ENCODE peak calls at places on chromosomes 6 and 20, in seven cellular contexts. One of them, this sample, is unnamed.

GRCh38 chr6:113347420-113347819 is 509.7 kb upstream of the MARCKS start:
- DNase-seq in GM23338: no peak
- DNase-seq in EH: peak; percentile 76
- DNase-seq in C1 segment of cervical spinal cord: no peak
- DNase-seq in CD8-positive, alpha-beta memory T cell: no peak
- DNase-seq in IMR-90: peak; percentile 87
- DNase-seq in stimulated activated CD4-positive, alpha-beta T cell treated with anti-CD3 and anti-CD28 coated beads, TNF-alpha, amount 100 ng/mL, for 24 hours: no peak
- DNase-seq in this sample: no peak

GRCh38 chr6:89299451-89299850 is 15.6 kb downstream of the GABRR2 start:
- DNase-seq in GM23338: peak; percentile 62
- DNase-seq in EH: peak; percentile 20
- DNase-seq in C1 segment of cervical spinal cord: no peak
- DNase-seq in CD8-positive, alpha-beta memory T cell: no peak
- DNase-seq in IMR-90: peak; percentile 24
- DNase-seq in stimulated activated CD4-positive, alpha-beta T cell treated with anti-CD3 and anti-CD28 coated beads, TNF-alpha, amount 100 ng/mL, for 24 hours: no peak
- DNase-seq in this sample: no peak

GRCh38 chr6:156876302-156876701 is 99.1 kb downstream of the ARID1B start:
- DNase-seq in GM23338: peak; percentile 77
- DNase-seq in EH: no peak
- DNase-seq in C1 segment of cervical spinal cord: no peak
- DNase-seq in CD8-positive, alpha-beta memory T cell: no peak
- DNase-seq in IMR-90: no peak
- DNase-seq in stimulated activated CD4-positive, alpha-beta T cell treated with anti-CD3 and anti-CD28 coated beads, TNF-alpha, amount 100 ng/mL, for 24 hours: no peak
- DNase-seq in this sample: peak; percentile 45

GRCh38 chr6:24945046-24945445 is 9.3 kb upstream of the RIPOR2 start:
- DNase-seq in GM23338: no peak
- DNase-seq in EH: no peak
- DNase-seq in C1 segment of cervical spinal cord: no peak
- DNase-seq in CD8-positive, alpha-beta memory T cell: no peak
- DNase-seq in IMR-90: no peak
- DNase-seq in stimulated activated CD4-positive, alpha-beta T cell treated with anti-CD3 and anti-CD28 coated beads, TNF-alpha, amount 100 ng/mL, for 24 hours: no peak
- DNase-seq in this sample: no peak

GRCh38 chr20:5489596-5489995 is 172.8 kb upstream of the PROKR2 start:
- DNase-seq in GM23338: no peak
- DNase-seq in EH: no peak
- DNase-seq in C1 segment of cervical spinal cord: no peak
- DNase-seq in CD8-positive, alpha-beta memory T cell: no peak
- DNase-seq in IMR-90: no peak
- DNase-seq in stimulated activated CD4-positive, alpha-beta T cell treated with anti-CD3 and anti-CD28 coated beads, TNF-alpha, amount 100 ng/mL, for 24 hours: no peak
- DNase-seq in this sample: no peak

GRCh38 chr6:112058243-112058642 is 4.3 kb downstream of the CCN6 start:
- DNase-seq in GM23338: no peak
- DNase-seq in EH: no peak
- DNase-seq in C1 segment of cervical spinal cord: no peak
- DNase-seq in CD8-positive, alpha-beta memory T cell: no peak
- DNase-seq in IMR-90: no peak
- DNase-seq in stimulated activated CD4-positive, alpha-beta T cell treated with anti-CD3 and anti-CD28 coated beads, TNF-alpha, amount 100 ng/mL, for 24 hours: no peak
- DNase-seq in this sample: no peak

GRCh38 chr6:145315982-145316600 is 419.2 kb downstream of the EPM2A start:
- DNase-seq in GM23338: peak; percentile 2
- DNase-seq in EH: no peak
- DNase-seq in C1 segment of cervical spinal cord: no peak
- DNase-seq in CD8-positive, alpha-beta memory T cell: no peak
- DNase-seq in IMR-90: peak; percentile 4
- DNase-seq in stimulated activated CD4-positive, alpha-beta T cell treated with anti-CD3 and anti-CD28 coated beads, TNF-alpha, amount 100 ng/mL, for 24 hours: no peak
- DNase-seq in this sample: no peak

GRCh38 chr6:85496856-85497255 is 47.0 kb downstream of the NT5E start:
- DNase-seq in GM23338: no peak
- DNase-seq in EH: no peak
- DNase-seq in C1 segment of cervical spinal cord: no peak
- DNase-seq in CD8-positive, alpha-beta memory T cell: no peak
- DNase-seq in IMR-90: no peak
- DNase-seq in stimulated activated CD4-positive, alpha-beta T cell treated with anti-CD3 and anti-CD28 coated beads, TNF-alpha, amount 100 ng/mL, for 24 hours: no peak
- DNase-seq in this sample: no peak

GRCh38 chr20:51021067-51022025 is 1.6 kb downstream of the KCNG1 start:
- DNase-seq in GM23338: peak; percentile 53
- DNase-seq in EH: peak; percentile 58
- DNase-seq in C1 segment of cervical spinal cord: no peak
- DNase-seq in CD8-positive, alpha-beta memory T cell: no peak
- DNase-seq in IMR-90: peak; percentile 61
- DNase-seq in stimulated activated CD4-positive, alpha-beta T cell treated with anti-CD3 and anti-CD28 coated beads, TNF-alpha, amount 100 ng/mL, for 24 hours: no peak
- DNase-seq in this sample: no peak

GRCh38 chr20:41261790-41262717 is 55.5 kb downstream of the ZHX3 start:
- DNase-seq in GM23338: no peak
- DNase-seq in EH: no peak
- DNase-seq in C1 segment of cervical spinal cord: no peak
- DNase-seq in CD8-positive, alpha-beta memory T cell: no peak
- DNase-seq in IMR-90: peak; percentile 29
- DNase-seq in stimulated activated CD4-positive, alpha-beta T cell treated with anti-CD3 and anti-CD28 coated beads, TNF-alpha, amount 100 ng/mL, for 24 hours: no peak
- DNase-seq in this sample: no peak

GRCh38 chr20:62852196-62852595 is 9.4 kb downstream of the TCFL5 start:
- DNase-seq in GM23338: no peak
- DNase-seq in EH: no peak
- DNase-seq in C1 segment of cervical spinal cord: no peak
- DNase-seq in CD8-positive, alpha-beta memory T cell: no peak
- DNase-seq in IMR-90: no peak
- DNase-seq in stimulated activated CD4-positive, alpha-beta T cell treated with anti-CD3 and anti-CD28 coated beads, TNF-alpha, amount 100 ng/mL, for 24 hours: no peak
- DNase-seq in this sample: no peak

GRCh38 chr6:43687437-43688347 is at the start of gene MRPS18A:
- DNase-seq in GM23338: peak; percentile 90
- DNase-seq in EH: peak; percentile 80
- DNase-seq in C1 segment of cervical spinal cord: peak; percentile 51
- DNase-seq in CD8-positive, alpha-beta memory T cell: peak; percentile 66
- DNase-seq in IMR-90: peak; percentile 80
- DNase-seq in stimulated activated CD4-positive, alpha-beta T cell treated with anti-CD3 and anti-CD28 coated beads, TNF-alpha, amount 100 ng/mL, for 24 hours: peak; percentile 82
- DNase-seq in this sample: peak; percentile 75

GRCh38 chr6:20706293-20707165 is 172.3 kb downstream of the CDKAL1 start:
- DNase-seq in GM23338: no peak
- DNase-seq in EH: no peak
- DNase-seq in C1 segment of cervical spinal cord: no peak
- DNase-seq in CD8-positive, alpha-beta memory T cell: no peak
- DNase-seq in IMR-90: peak; percentile 73
- DNase-seq in stimulated activated CD4-positive, alpha-beta T cell treated with anti-CD3 and anti-CD28 coated beads, TNF-alpha, amount 100 ng/mL, for 24 hours: no peak
- DNase-seq in this sample: no peak

GRCh38 chr20:53021934-53022333 is 49.8 kb downstream of the TSHZ2 start:
- DNase-seq in GM23338: no peak
- DNase-seq in EH: no peak
- DNase-seq in C1 segment of cervical spinal cord: no peak
- DNase-seq in CD8-positive, alpha-beta memory T cell: no peak
- DNase-seq in IMR-90: no peak
- DNase-seq in stimulated activated CD4-positive, alpha-beta T cell treated with anti-CD3 and anti-CD28 coated beads, TNF-alpha, amount 100 ng/mL, for 24 hours: no peak
- DNase-seq in this sample: no peak

GRCh38 chr20:17531537-17532025 is 402 bp upstream of the BFSP1 start:
- DNase-seq in GM23338: no peak
- DNase-seq in EH: no peak
- DNase-seq in C1 segment of cervical spinal cord: no peak
- DNase-seq in CD8-positive, alpha-beta memory T cell: no peak
- DNase-seq in IMR-90: no peak
- DNase-seq in stimulated activated CD4-positive, alpha-beta T cell treated with anti-CD3 and anti-CD28 coated beads, TNF-alpha, amount 100 ng/mL, for 24 hours: no peak
- DNase-seq in this sample: no peak

GRCh38 chr6:78831492-78831891 is 35.9 kb upstream of the IRAK1BP1 start:
- DNase-seq in GM23338: no peak
- DNase-seq in EH: no peak
- DNase-seq in C1 segment of cervical spinal cord: no peak
- DNase-seq in CD8-positive, alpha-beta memory T cell: no peak
- DNase-seq in IMR-90: peak; percentile 3
- DNase-seq in stimulated activated CD4-positive, alpha-beta T cell treated with anti-CD3 and anti-CD28 coated beads, TNF-alpha, amount 100 ng/mL, for 24 hours: no peak
- DNase-seq in this sample: no peak

GRCh38 chr6:73969982-73970960 is 274.3 kb downstream of the CD109 start:
- DNase-seq in GM23338: peak; percentile 80
- DNase-seq in EH: peak; percentile 76
- DNase-seq in C1 segment of cervical spinal cord: no peak
- DNase-seq in CD8-positive, alpha-beta memory T cell: no peak
- DNase-seq in IMR-90: peak; percentile 67
- DNase-seq in stimulated activated CD4-positive, alpha-beta T cell treated with anti-CD3 and anti-CD28 coated beads, TNF-alpha, amount 100 ng/mL, for 24 hours: no peak
- DNase-seq in this sample: no peak

GRCh38 chr6:117776441-117776840 is 101.2 kb downstream of the NUS1 start:
- DNase-seq in GM23338: peak; percentile 65
- DNase-seq in EH: peak; percentile 19
- DNase-seq in C1 segment of cervical spinal cord: no peak
- DNase-seq in CD8-positive, alpha-beta memory T cell: no peak
- DNase-seq in IMR-90: peak; percentile 1
- DNase-seq in stimulated activated CD4-positive, alpha-beta T cell treated with anti-CD3 and anti-CD28 coated beads, TNF-alpha, amount 100 ng/mL, for 24 hours: no peak
- DNase-seq in this sample: no peak

GRCh38 chr6:54846243-54846856 is at the start of gene FAM83B:
- DNase-seq in GM23338: peak; percentile 82
- DNase-seq in EH: no peak
- DNase-seq in C1 segment of cervical spinal cord: no peak
- DNase-seq in CD8-positive, alpha-beta memory T cell: no peak
- DNase-seq in IMR-90: no peak
- DNase-seq in stimulated activated CD4-positive, alpha-beta T cell treated with anti-CD3 and anti-CD28 coated beads, TNF-alpha, amount 100 ng/mL, for 24 hours: no peak
- DNase-seq in this sample: no peak

GRCh38 chr6:148577687-148578488 is 168.9 kb upstream of the UST start:
- DNase-seq in GM23338: peak; percentile 95
- DNase-seq in EH: peak; percentile 82
- DNase-seq in C1 segment of cervical spinal cord: peak; percentile 38
- DNase-seq in CD8-positive, alpha-beta memory T cell: peak; percentile 14
- DNase-seq in IMR-90: peak; percentile 80
- DNase-seq in stimulated activated CD4-positive, alpha-beta T cell treated with anti-CD3 and anti-CD28 coated beads, TNF-alpha, amount 100 ng/mL, for 24 hours: peak; percentile 27
- DNase-seq in this sample: peak; percentile 73

GRCh38 chr20:46512943-46513844 is at the start of gene ZNF334:
- DNase-seq in GM23338: peak; percentile 96
- DNase-seq in EH: peak; percentile 15
- DNase-seq in C1 segment of cervical spinal cord: peak; percentile 49
- DNase-seq in CD8-positive, alpha-beta memory T cell: no peak
- DNase-seq in IMR-90: peak; percentile 8
- DNase-seq in stimulated activated CD4-positive, alpha-beta T cell treated with anti-CD3 and anti-CD28 coated beads, TNF-alpha, amount 100 ng/mL, for 24 hours: peak; percentile 63
- DNase-seq in this sample: peak; percentile 13

GRCh38 chr6:169235286-169235685 is 18.4 kb downstream of the THBS2 start:
- DNase-seq in GM23338: no peak
- DNase-seq in EH: no peak
- DNase-seq in C1 segment of cervical spinal cord: no peak
- DNase-seq in CD8-positive, alpha-beta memory T cell: no peak
- DNase-seq in IMR-90: no peak
- DNase-seq in stimulated activated CD4-positive, alpha-beta T cell treated with anti-CD3 and anti-CD28 coated beads, TNF-alpha, amount 100 ng/mL, for 24 hours: no peak
- DNase-seq in this sample: no peak

GRCh38 chr6:119310486-119311036 is 39.0 kb downstream of the MAN1A1 start:
- DNase-seq in GM23338: no peak
- DNase-seq in EH: no peak
- DNase-seq in C1 segment of cervical spinal cord: no peak
- DNase-seq in CD8-positive, alpha-beta memory T cell: no peak
- DNase-seq in IMR-90: peak; percentile 54
- DNase-seq in stimulated activated CD4-positive, alpha-beta T cell treated with anti-CD3 and anti-CD28 coated beads, TNF-alpha, amount 100 ng/mL, for 24 hours: no peak
- DNase-seq in this sample: no peak

GRCh38 chr20:9388826-9389187 is 125.6 kb upstream of the LAMP5 start:
- DNase-seq in GM23338: no peak
- DNase-seq in EH: no peak
- DNase-seq in C1 segment of cervical spinal cord: no peak
- DNase-seq in CD8-positive, alpha-beta memory T cell: no peak
- DNase-seq in IMR-90: no peak
- DNase-seq in stimulated activated CD4-positive, alpha-beta T cell treated with anti-CD3 and anti-CD28 coated beads, TNF-alpha, amount 100 ng/mL, for 24 hours: no peak
- DNase-seq in this sample: no peak

GRCh38 chr6:119428647-119429046 is 79.1 kb upstream of the MAN1A1 start:
- DNase-seq in GM23338: no peak
- DNase-seq in EH: no peak
- DNase-seq in C1 segment of cervical spinal cord: no peak
- DNase-seq in CD8-positive, alpha-beta memory T cell: no peak
- DNase-seq in IMR-90: no peak
- DNase-seq in stimulated activated CD4-positive, alpha-beta T cell treated with anti-CD3 and anti-CD28 coated beads, TNF-alpha, amount 100 ng/mL, for 24 hours: no peak
- DNase-seq in this sample: no peak

GRCh38 chr6:145814035-145814500 is 527 bp downstream of the FBXO30 start:
- DNase-seq in GM23338: peak; percentile 53
- DNase-seq in EH: peak; percentile 63
- DNase-seq in C1 segment of cervical spinal cord: no peak
- DNase-seq in CD8-positive, alpha-beta memory T cell: no peak
- DNase-seq in IMR-90: no peak
- DNase-seq in stimulated activated CD4-positive, alpha-beta T cell treated with anti-CD3 and anti-CD28 coated beads, TNF-alpha, amount 100 ng/mL, for 24 hours: peak; percentile 5
- DNase-seq in this sample: peak; percentile 50

GRCh38 chr6:97594834-97595233 is 311.8 kb upstream of the MMS22L start:
- DNase-seq in GM23338: no peak
- DNase-seq in EH: no peak
- DNase-seq in C1 segment of cervical spinal cord: no peak
- DNase-seq in CD8-positive, alpha-beta memory T cell: no peak
- DNase-seq in IMR-90: peak; percentile 84
- DNase-seq in stimulated activated CD4-positive, alpha-beta T cell treated with anti-CD3 and anti-CD28 coated beads, TNF-alpha, amount 100 ng/mL, for 24 hours: no peak
- DNase-seq in this sample: no peak

GRCh38 chr6:8944548-8944947 is 509.2 kb upstream of the SLC35B3 start:
- DNase-seq in GM23338: no peak
- DNase-seq in EH: no peak
- DNase-seq in C1 segment of cervical spinal cord: no peak
- DNase-seq in CD8-positive, alpha-beta memory T cell: no peak
- DNase-seq in IMR-90: no peak
- DNase-seq in stimulated activated CD4-positive, alpha-beta T cell treated with anti-CD3 and anti-CD28 coated beads, TNF-alpha, amount 100 ng/mL, for 24 hours: no peak
- DNase-seq in this sample: no peak

GRCh38 chr6:13014551-13015378 is 298.2 kb downstream of the PHACTR1 start:
- DNase-seq in GM23338: peak; percentile 83
- DNase-seq in EH: no peak
- DNase-seq in C1 segment of cervical spinal cord: no peak
- DNase-seq in CD8-positive, alpha-beta memory T cell: no peak
- DNase-seq in IMR-90: no peak
- DNase-seq in stimulated activated CD4-positive, alpha-beta T cell treated with anti-CD3 and anti-CD28 coated beads, TNF-alpha, amount 100 ng/mL, for 24 hours: no peak
- DNase-seq in this sample: no peak

This sample was measured in substantia nigra.